ENCODE peak calls at places on chromosomes 2 and 18, in seven cellular contexts. B is HFF-Myc, U is choroid plexus epithelial cell, Y is esophagus squamous epithelium, X is ovary, I is HepG2, W is Peyer's patch. H is an unnamed sample.

GRCh38 chr2:230660294-230661060 is 52.2 kb upstream of the CAB39 start:
- DNase-seq in B (no peak), U (no peak), Y (peak; percentile 15), X (no peak), I (peak; percentile 47), W (no peak), H (no peak)

GRCh38 chr2:32652555-32653209 is 24.8 kb downstream of the TTC27 start:
- DNase-seq in I (no peak), U (peak; percentile 6), W (no peak), B (no peak), Y (no peak), X (no peak), H (no peak)

GRCh38 chr2:130785466-130786055 is 30.2 kb downstream of the AMER3 start:
- DNase-seq in Y (no peak), U (no peak), X (no peak), B (no peak), W (no peak), I (no peak), H (no peak)

GRCh38 chr2:158810761-158811470 is 15.8 kb downstream of the DAPL1 start:
- DNase-seq in W (no peak), X (no peak), Y (no peak), B (no peak), U (no peak), I (no peak), H (no peak)

GRCh38 chr2:12213222-12213621 is 466.8 kb downstream of the LPIN1 start:
- DNase-seq in U (peak; percentile 18), I (no peak), Y (no peak), B (no peak), W (no peak), X (no peak), H (no peak)

GRCh38 chr2:158079672-158080071 is 22.0 kb upstream of the UPP2 start:
- DNase-seq in X (no peak), U (no peak), I (peak; percentile 98), Y (no peak), W (no peak), B (no peak), H (no peak)

GRCh38 chr2:151853070-151853758 is 25.0 kb upstream of the ARL5A start:
- DNase-seq in I (peak; percentile 68), W (no peak), Y (no peak), X (no peak), U (no peak), B (no peak), H (no peak)

GRCh38 chr2:101679037-101679726 is 18.3 kb upstream of the MAP4K4 start:
- DNase-seq in W (no peak), I (peak; percentile 80), Y (no peak), X (no peak), U (peak; percentile 89), B (no peak), H (peak; percentile 44)

GRCh38 chr2:133768261-133769021 is 200.2 kb upstream of the NCKAP5 start:
- DNase-seq in B (no peak), W (no peak), U (peak; percentile 86), I (no peak), X (no peak), Y (no peak), H (no peak)

GRCh38 chr2:201188449-201188848 is 5.5 kb downstream of the CASP10 start:
- DNase-seq in X (no peak), Y (no peak), I (no peak), B (no peak), W (no peak), U (no peak), H (no peak)

GRCh38 chr2:31270136-31270535 is 36.2 kb downstream of the EHD3 start:
- DNase-seq in Y (no peak), I (no peak), U (no peak), X (no peak), W (no peak), B (no peak), H (no peak)

GRCh38 chr2:124318913-124319312 is 293.8 kb downstream of the CNTNAP5 start:
- DNase-seq in Y (no peak), W (no peak), X (no peak), U (no peak), I (no peak), B (no peak), H (no peak)

GRCh38 chr18:9321017-9321452 is 13.5 kb upstream of the TWSG1 start:
- DNase-seq in X (no peak), W (no peak), I (no peak), U (peak; percentile 50), Y (no peak), B (peak; percentile 54), H (no peak)

GRCh38 chr2:160229591-160229990 is 29.5 kb upstream of the ITGB6 start:
- DNase-seq in I (no peak), B (no peak), U (peak; percentile 73), W (no peak), Y (no peak), X (no peak), H (no peak)

GRCh38 chr2:42171396-42171971 is 2.3 kb downstream of the EML4 start:
- DNase-seq in W (no peak), X (no peak), Y (no peak), I (peak; percentile 44), U (peak; percentile 55), B (no peak), H (no peak)
- H3K4me3 ChIP-seq in W (peak overlapping the region; percentile 83), X (no peak overlapping the region), Y (peak overlapping the region; percentile 92), I (peak overlapping the region; percentile 95), U (peak overlapping the region; percentile 95), B (peak overlapping the region; percentile 86), H (peak overlapping the region; percentile 94)

GRCh38 chr2:122390406-122390805 is 635.0 kb downstream of the TSN start:
- DNase-seq in U (no peak), Y (no peak), B (no peak), X (no peak), I (no peak), W (no peak), H (no peak)

GRCh38 chr2:122389694-122390093 is 634.2 kb downstream of the TSN start:
- DNase-seq in I (no peak), B (no peak), U (no peak), X (no peak), W (no peak), Y (no peak), H (no peak)

GRCh38 chr2:122391726-122392125 is 636.3 kb downstream of the TSN start:
- DNase-seq in U (no peak), B (no peak), X (no peak), W (no peak), Y (no peak), I (no peak), H (no peak)

DNA sequence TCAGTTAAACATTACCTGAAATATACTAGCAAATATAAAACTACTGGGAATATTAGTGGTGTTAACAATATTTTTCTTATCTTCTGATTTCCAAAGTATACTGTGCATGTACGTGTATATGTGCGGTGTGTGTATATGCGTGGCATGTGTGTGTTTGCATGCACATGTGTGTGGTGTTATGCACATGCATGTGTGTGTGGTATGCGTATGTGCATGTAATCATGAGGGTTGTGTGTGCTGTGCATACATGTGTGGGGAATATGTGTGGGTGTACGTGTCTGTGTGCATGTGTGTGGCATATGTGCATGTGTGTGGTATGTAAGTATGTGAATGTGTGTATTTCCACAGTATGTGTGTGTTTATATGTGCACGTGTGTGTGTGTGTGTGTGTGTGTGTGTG is 640.2 kb downstream of the TSN start:
- DNase-seq in I (no peak), Y (no peak), B (no peak), X (no peak), W (no peak), U (no peak), H (no peak)
- TF ChIP-seq CTCF in I (no peak), Y (no peak), B (no peak), X (no peak), W (no peak), U (no peak), H (no peak)

DNA sequence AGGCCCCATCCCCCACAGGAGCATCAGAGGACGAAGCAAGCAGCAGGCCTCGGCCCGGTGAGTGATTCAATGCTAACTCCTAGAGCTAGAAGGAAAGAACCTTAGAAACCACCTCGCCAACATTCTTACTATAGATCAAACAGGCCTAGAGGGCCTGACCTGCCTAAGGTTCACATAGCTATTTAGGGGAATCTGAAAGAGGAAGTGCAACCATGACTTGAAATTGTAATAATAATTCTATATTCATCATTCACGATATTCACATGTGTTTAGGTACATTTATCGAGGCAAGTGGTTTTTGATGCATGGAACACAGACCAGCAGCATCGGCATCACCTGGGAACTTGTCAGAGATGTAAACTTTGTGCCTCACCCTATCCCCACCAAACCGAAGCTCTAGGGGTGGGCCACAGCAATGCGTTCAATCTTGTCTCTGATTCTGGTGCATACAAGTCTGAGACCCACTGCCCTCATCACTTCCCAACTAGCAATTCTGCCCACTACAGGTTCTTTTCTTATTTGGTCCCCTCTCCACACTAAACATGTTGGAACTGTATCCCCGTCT is 78.0 kb upstream of the DNMT3A start:
- DNase-seq in I (no peak), B (no peak), W (no peak), Y (no peak), U (no peak), X (no peak), H (no peak)
- H3K4me3 ChIP-seq in I (no peak overlapping the region), B (no peak overlapping the region), W (no peak overlapping the region), Y (no peak overlapping the region), U (no peak overlapping the region), X (no peak overlapping the region), H (no peak overlapping the region)

DNA sequence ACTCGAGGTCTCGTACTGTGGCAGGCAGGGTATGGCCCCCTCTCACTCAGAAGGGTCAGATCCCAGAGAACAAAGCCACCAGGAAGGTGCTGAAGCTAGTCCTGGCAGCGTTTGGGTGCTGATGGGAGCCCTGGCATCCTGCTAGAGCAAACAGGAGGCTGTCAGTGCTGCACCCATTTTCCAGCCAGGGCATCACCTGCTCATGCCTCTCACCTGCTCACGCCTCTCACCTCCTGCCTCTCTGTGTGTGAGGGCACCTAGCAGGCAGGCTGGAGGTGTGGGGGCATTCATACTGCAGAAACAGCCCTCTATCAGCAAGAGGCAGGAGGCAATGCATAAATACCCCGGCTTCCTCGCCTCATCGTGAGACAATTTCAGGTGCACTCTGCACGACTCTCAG is 80.2 kb downstream of the KLHL29 start:
- DNase-seq in X (no peak), Y (no peak), B (no peak), U (no peak), W (no peak), I (no peak), H (no peak)
- TF ChIP-seq CTCF in X (no peak), Y (no peak), B (no peak), U (no peak), W (no peak), I (no peak), H (no peak)

GRCh38 chr2:128090909-128091690 is at the start of gene UGGT1:
- DNase-seq in U (peak; percentile 98), W (peak; percentile 96), Y (peak; percentile 71), I (peak; percentile 97), B (peak; percentile 89), X (peak; percentile 88), H (peak; percentile 84)

GRCh38 chr2:128093762-128094161 is 2.8 kb downstream of the UGGT1 start:
- DNase-seq in X (no peak), U (no peak), B (no peak), Y (no peak), W (no peak), I (no peak), H (no peak)

GRCh38 chr2:128091691-128092050 is 671 bp downstream of the UGGT1 start:
- DNase-seq in U (peak; percentile 46), X (no peak), I (no peak), W (no peak), B (no peak), Y (no peak), H (no peak)

GRCh38 chr2:128090575-128090908 is 458 bp upstream of the UGGT1 start:
- DNase-seq in X (no peak), B (no peak), W (no peak), Y (no peak), U (no peak), I (no peak), H (no peak)

GRCh38 chr2:128092656-128093055 is 1.7 kb downstream of the UGGT1 start:
- DNase-seq in B (no peak), Y (no peak), X (no peak), I (no peak), W (no peak), U (no peak), H (no peak)
- H3K4me3 ChIP-seq in B (peak overlapping the region; percentile 97), Y (no peak overlapping the region), X (no peak overlapping the region), I (no peak overlapping the region), W (no peak overlapping the region), U (no peak overlapping the region), H (no peak overlapping the region)